ENCODE peak calls at places on chromosomes 5 and 9, in four cellular contexts. F is AG04450, Z is WTC11, G is cardiac muscle cell. P is an unnamed sample.

GRCh38 chr5:133870661-133871060 is 97.8 kb downstream of the C5orf15 start:
- DNase-seq in F (peak; percentile 16), Z (no peak), G (peak; percentile 79), P (no peak)

GRCh38 chr5:171433952-171434676 is 14.7 kb downstream of the FGF18 start:
- DNase-seq in F (no peak), Z (no peak), G (no peak), P (no peak)

GRCh38 chr9:90836396-90837080 is 34.9 kb downstream of the SYK start:
- DNase-seq in F (no peak), Z (no peak), G (no peak), P (no peak)

GRCh38 chr5:176762489-176762888 is 47.9 kb upstream of the UNC5A start:
- DNase-seq in F (no peak), Z (no peak), G (no peak), P (no peak)

GRCh38 chr5:174503461-174504265 is 220.7 kb upstream of the MSX2 start:
- DNase-seq in F (peak; percentile 36), Z (no peak), G (peak; percentile 79), P (no peak)

GRCh38 chr5:163968651-163969050 is 463.2 kb downstream of the MAT2B start:
- DNase-seq in F (no peak), Z (no peak), G (no peak), P (no peak)

GRCh38 chr5:140273401-140273877 is 29.5 kb downstream of the PFDN1 start:
- DNase-seq in F (no peak), Z (no peak), G (peak; percentile 79), P (no peak)

GRCh38 chr9:38181216-38181615 is 112.2 kb upstream of the SHB start:
- DNase-seq in F (no peak), Z (no peak), G (no peak), P (no peak)

GRCh38 chr9:34171753-34172535 is 6.9 kb upstream of the UBAP1 start:
- DNase-seq in F (no peak), Z (no peak), G (no peak), P (peak; percentile 33)

GRCh38 chr9:135906291-135907005 is 898 bp downstream of the CAMSAP1 start:
- DNase-seq in F (no peak), Z (no peak), G (peak; percentile 60), P (no peak)

GRCh38 chr5:10671041-10672008 is 89.7 kb downstream of the DAP start:
- DNase-seq in F (no peak), Z (no peak), G (peak; percentile 64), P (no peak)

GRCh38 chr5:2251298-2251697 is 368.6 kb upstream of the IRX4 start:
- DNase-seq in F (no peak), Z (no peak), G (no peak), P (no peak)

GRCh38 chr9:129178983-129179382 is 922 bp upstream of the IER5L start:
- DNase-seq in F (no peak), Z (peak; percentile 95), G (no peak), P (no peak)

GRCh38 chr5:168472329-168472728 is 13.9 kb upstream of the RARS1 start:
- DNase-seq in F (peak; percentile 86), Z (no peak), G (peak; percentile 96), P (no peak)

GRCh38 chr5:55991768-55992486 is 2.8 kb downstream of the IL6ST start:
- DNase-seq in F (no peak), Z (no peak), G (peak; percentile 56), P (no peak)

GRCh38 chr5:177478711-177479646 is 5.5 kb upstream of the DBN1 start:
- DNase-seq in F (no peak), Z (no peak), G (peak; percentile 93), P (peak; percentile 35)

GRCh38 chr9:121728916-121729315 is 77.5 kb downstream of the DAB2IP start:
- DNase-seq in F (no peak), Z (no peak), G (no peak), P (no peak)

GRCh38 chr9:69946800-69947437 is 96.7 kb upstream of the MAMDC2 start:
- DNase-seq in F (peak; percentile 59), Z (no peak), G (peak; percentile 86), P (no peak)

GRCh38 chr5:34564706-34565235 is 91.4 kb upstream of the RAI14 start:
- DNase-seq in F (no peak), Z (no peak), G (peak; percentile 30), P (no peak)

GRCh38 chr5:139745800-139746690 is 49.6 kb upstream of the PSD2 start:
- DNase-seq in F (no peak), Z (peak; percentile 88), G (peak; percentile 78), P (peak; percentile 76)

GRCh38 chr9:93235278-93235960 is 51.5 kb downstream of the WNK2 start:
- DNase-seq in F (no peak), Z (no peak), G (no peak), P (no peak)

GRCh38 chr9:83544002-83544698 is 5.9 kb upstream of the FRMD3 start:
- DNase-seq in F (no peak), Z (no peak), G (peak; percentile 87), P (peak; percentile 63)

GRCh38 chr9:22141906-22142305 is 132.8 kb upstream of the CDKN2B start:
- DNase-seq in F (no peak), Z (no peak), G (peak; percentile 95), P (no peak)

GRCh38 chr5:122997294-122997693 is 39.2 kb downstream of the PPIC start:
- DNase-seq in F (no peak), Z (no peak), G (no peak), P (no peak)

GRCh38 chr5:110414360-110414759 is 312.1 kb downstream of the TMEM232 start:
- DNase-seq in F (no peak), Z (no peak), G (peak; percentile 2), P (peak; percentile 25)

GRCh38 chr5:133451926-133452325 is 160.4 kb downstream of the FSTL4 start:
- DNase-seq in F (no peak), Z (no peak), G (no peak), P (no peak)

GRCh38 chr9:14945351-14945750 is 35.1 kb upstream of the FREM1 start:
- DNase-seq in F (no peak), Z (no peak), G (no peak), P (no peak)

GRCh38 chr5:60883229-60883628 is 39.2 kb upstream of the ELOVL7 start:
- DNase-seq in F (no peak), Z (no peak), G (peak; percentile 20), P (peak; percentile 29)

GRCh38 chr5:34998058-34998789 is 49.5 kb downstream of the AGXT2 start:
- DNase-seq in F (no peak), Z (no peak), G (peak; percentile 77), P (no peak)

GRCh38 chr5:38607396-38607795 is 51.0 kb upstream of the LIFR start:
- DNase-seq in F (peak; percentile 91), Z (no peak), G (peak; percentile 96), P (no peak)

GRCh38 chr5:177565046-177565445 is 10.7 kb upstream of the FAM193B start:
- DNase-seq in F (no peak), Z (no peak), G (no peak), P (no peak)

GRCh38 chr5:1018596-1018995 is 10.0 kb downstream of the NKD2 start:
- DNase-seq in F (no peak), Z (no peak), G (no peak), P (no peak)

GRCh38 chr5:126054593-126055347 is 368.4 kb upstream of the GRAMD2B start:
- DNase-seq in F (no peak), Z (no peak), G (no peak), P (no peak)

GRCh38 chr9:127868278-127868903 is 9.1 kb downstream of the AK1 start:
- DNase-seq in F (no peak), Z (no peak), G (no peak), P (no peak)

GRCh38 chr5:21173526-21173925 is 1185.5 kb upstream of the CDH18 start:
- DNase-seq in F (no peak), Z (no peak), G (no peak), P (no peak)

GRCh38 chr5:157387683-157388093 is 72.3 kb upstream of the NIPAL4 start:
- DNase-seq in F (peak; percentile 89), Z (no peak), G (peak; percentile 89), P (no peak)

GRCh38 chr5:157387164-157387563 is 72.8 kb upstream of the NIPAL4 start:
- DNase-seq in F (no peak), Z (no peak), G (no peak), P (no peak)

GRCh38 chr5:157383151-157383810 is 76.7 kb upstream of the NIPAL4 start:
- DNase-seq in F (no peak), Z (no peak), G (no peak), P (no peak)

GRCh38 chr5:157388148-157388547 is 71.9 kb upstream of the NIPAL4 start:
- DNase-seq in F (no peak), Z (no peak), G (no peak), P (no peak)

GRCh38 chr5:157384971-157385709 is 74.9 kb upstream of the NIPAL4 start:
- DNase-seq in F (peak; percentile 97), Z (no peak), G (peak; percentile 94), P (no peak)
- TF ChIP-seq CTCF in F (no peak), Z (no peak), G (no peak), P (no peak)

GRCh38 chr5:165157209-165157608 is 1651.8 kb downstream of the MAT2B start:
- DNase-seq in F (no peak), Z (no peak), G (no peak), P (no peak)

GRCh38 chr5:165161204-165161603 is 1655.8 kb downstream of the MAT2B start:
- DNase-seq in F (no peak), Z (peak; percentile 45), G (no peak), P (no peak)
- TF ChIP-seq CTCF in F (peak; percentile 34), Z (peak; percentile 43), G (no peak), P (no peak)

DNA sequence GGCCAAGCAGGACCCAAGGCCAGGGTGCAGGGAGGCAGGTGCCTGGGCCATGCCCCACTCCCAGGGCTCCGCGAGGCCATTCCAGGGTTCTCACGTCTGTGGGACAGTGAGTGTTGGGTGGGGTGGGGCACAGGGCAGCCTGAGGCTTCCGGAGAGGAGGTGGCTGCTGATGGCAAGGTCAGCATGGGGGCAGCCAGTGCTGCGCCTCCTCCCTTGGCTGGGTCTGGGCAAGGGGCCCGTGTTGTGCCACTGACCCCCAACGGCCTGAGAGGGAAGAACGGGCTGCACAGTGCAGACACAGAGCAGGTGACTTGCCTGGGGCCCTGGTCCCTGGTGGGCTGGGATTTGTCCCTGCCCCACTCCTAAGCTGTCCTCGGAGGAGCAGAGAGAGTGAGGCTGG is 82.1 kb downstream of the RXRA start:
- DNase-seq in F (no peak), Z (no peak), G (no peak), P (no peak)
- TF ChIP-seq CTCF in F (no peak), Z (no peak), G (no peak), P (no peak)

GRCh38 chr9:97803167-97804058 is 49.6 kb upstream of the FOXE1 start:
- DNase-seq in F (no peak), Z (peak; percentile 72), G (peak; percentile 69), P (peak; percentile 92)
- TF ChIP-seq CTCF in F (no peak), Z (no peak), G (peak; percentile 3), P (no peak)

GRCh38 chr5:79878721-79879336 is 112.2 kb downstream of the MTX3 start:
- DNase-seq in F (no peak), Z (peak; percentile 78), G (no peak), P (peak; percentile 36)
- TF ChIP-seq CTCF in F (peak; percentile 46), Z (peak; percentile 66), G (peak; percentile 39), P (peak; percentile 38)